ENCODE peak calls at places on chromosomes 11 and 22, in six cellular contexts. One of them, this sample, is unnamed.
A peak's percentile ranks its signal among the peaks of the same experiment; 100 is the strongest.

GRCh38 chr11:27390959-27391326 is 27.9 kb upstream of the CCDC34 start:
- DNase-seq in sigmoid colon: no peak
- DNase-seq in activated CD4-positive, CD25-positive, alpha-beta regulatory T cell treated with anti-CD3 and anti-CD28 coated beads, Interleukin-2, amount 50 U/mL, for 16 hours: no peak
- DNase-seq in GM23248: peak; percentile 82
- DNase-seq in GM03348: peak; percentile 35
- DNase-seq in naive B cell: no peak
- DNase-seq in this sample: no peak

GRCh38 chr11:117724621-117725020 is 72.4 kb downstream of the DSCAML1 start:
- DNase-seq in GM03348: no peak
- DNase-seq in sigmoid colon: no peak
- DNase-seq in GM23248: no peak
- DNase-seq in naive B cell: no peak
- DNase-seq in activated CD4-positive, CD25-positive, alpha-beta regulatory T cell treated with anti-CD3 and anti-CD28 coated beads, Interleukin-2, amount 50 U/mL, for 16 hours: no peak
- DNase-seq in this sample: no peak

GRCh38 chr11:117973446-117973922 is 12.7 kb upstream of the IL10RA start:
- DNase-seq in activated CD4-positive, CD25-positive, alpha-beta regulatory T cell treated with anti-CD3 and anti-CD28 coated beads, Interleukin-2, amount 50 U/mL, for 16 hours: no peak
- DNase-seq in GM23248: no peak
- DNase-seq in sigmoid colon: no peak
- DNase-seq in GM03348: no peak
- DNase-seq in naive B cell: no peak
- DNase-seq in this sample: no peak

GRCh38 chr11:92424281-92424680 is 199.7 kb downstream of the FAT3 start:
- DNase-seq in GM03348: peak; percentile 56
- DNase-seq in naive B cell: no peak
- DNase-seq in activated CD4-positive, CD25-positive, alpha-beta regulatory T cell treated with anti-CD3 and anti-CD28 coated beads, Interleukin-2, amount 50 U/mL, for 16 hours: no peak
- DNase-seq in sigmoid colon: no peak
- DNase-seq in GM23248: peak; percentile 56
- DNase-seq in this sample: no peak

GRCh38 chr22:44698531-44699421 is 3.2 kb upstream of the PRR5 start:
- DNase-seq in sigmoid colon: peak; percentile 81
- DNase-seq in GM23248: peak; percentile 94
- DNase-seq in naive B cell: no peak
- DNase-seq in GM03348: peak; percentile 93
- DNase-seq in activated CD4-positive, CD25-positive, alpha-beta regulatory T cell treated with anti-CD3 and anti-CD28 coated beads, Interleukin-2, amount 50 U/mL, for 16 hours: no peak
- DNase-seq in this sample: peak; percentile 73

GRCh38 chr11:61839742-61840141 is 11.6 kb downstream of the FADS2 start:
- DNase-seq in sigmoid colon: no peak
- DNase-seq in GM03348: no peak
- DNase-seq in naive B cell: no peak
- DNase-seq in activated CD4-positive, CD25-positive, alpha-beta regulatory T cell treated with anti-CD3 and anti-CD28 coated beads, Interleukin-2, amount 50 U/mL, for 16 hours: no peak
- DNase-seq in GM23248: no peak
- DNase-seq in this sample: no peak

GRCh38 chr11:103532133-103532788 is 423.0 kb downstream of the DYNC2H1 start:
- DNase-seq in naive B cell: no peak
- DNase-seq in activated CD4-positive, CD25-positive, alpha-beta regulatory T cell treated with anti-CD3 and anti-CD28 coated beads, Interleukin-2, amount 50 U/mL, for 16 hours: no peak
- DNase-seq in sigmoid colon: no peak
- DNase-seq in GM03348: peak; percentile 65
- DNase-seq in GM23248: peak; percentile 84
- DNase-seq in this sample: peak; percentile 63

GRCh38 chr11:114132944-114133394 is 73.5 kb downstream of the ZBTB16 start:
- DNase-seq in naive B cell: no peak
- DNase-seq in GM03348: peak; percentile 83
- DNase-seq in GM23248: peak; percentile 91
- DNase-seq in sigmoid colon: peak; percentile 83
- DNase-seq in activated CD4-positive, CD25-positive, alpha-beta regulatory T cell treated with anti-CD3 and anti-CD28 coated beads, Interleukin-2, amount 50 U/mL, for 16 hours: no peak
- DNase-seq in this sample: no peak

GRCh38 chr11:75201771-75202170 is 38.8 kb upstream of the TPBGL start:
- DNase-seq in activated CD4-positive, CD25-positive, alpha-beta regulatory T cell treated with anti-CD3 and anti-CD28 coated beads, Interleukin-2, amount 50 U/mL, for 16 hours: no peak
- DNase-seq in GM03348: no peak
- DNase-seq in GM23248: no peak
- DNase-seq in naive B cell: no peak
- DNase-seq in sigmoid colon: peak; percentile 40
- DNase-seq in this sample: no peak

GRCh38 chr11:7250166-7250565 is 1.5 kb upstream of the SYT9 start:
- DNase-seq in GM23248: no peak
- DNase-seq in GM03348: no peak
- DNase-seq in activated CD4-positive, CD25-positive, alpha-beta regulatory T cell treated with anti-CD3 and anti-CD28 coated beads, Interleukin-2, amount 50 U/mL, for 16 hours: no peak
- DNase-seq in sigmoid colon: no peak
- DNase-seq in naive B cell: no peak
- DNase-seq in this sample: no peak